ENCODE peak calls at places on chromosomes 4 and X, in nine cellular contexts. One of them, this sample, is unnamed.

GRCh38 chr4:67725132-67725531 is 24.2 kb upstream of the UBA6 start:
- DNase-seq in WERI-Rb-1: no peak
- DNase-seq in progenitor cell of endocrine pancreas: no peak
- DNase-seq in cardiac fibroblast: peak; percentile 48
- DNase-seq in A549: no peak
- DNase-seq in PC-9: no peak
- DNase-seq in epithelial cell of esophagus: peak; percentile 94
- DNase-seq in GM13977: no peak
- DNase-seq in Peyer's patch: no peak
- DNase-seq in this sample: no peak

GRCh38 chr4:109432676-109433075 is 939 bp upstream of the SEC24B start:
- DNase-seq in WERI-Rb-1: no peak
- DNase-seq in progenitor cell of endocrine pancreas: no peak
- DNase-seq in cardiac fibroblast: peak; percentile 84
- DNase-seq in A549: no peak
- DNase-seq in PC-9: peak; percentile 36
- DNase-seq in epithelial cell of esophagus: peak; percentile 84
- DNase-seq in GM13977: no peak
- DNase-seq in Peyer's patch: no peak
- DNase-seq in this sample: no peak

GRCh38 chr4:21474195-21474594 is 474.4 kb downstream of the KCNIP4 start:
- DNase-seq in WERI-Rb-1: no peak
- DNase-seq in progenitor cell of endocrine pancreas: no peak
- DNase-seq in cardiac fibroblast: no peak
- DNase-seq in A549: no peak
- DNase-seq in PC-9: no peak
- DNase-seq in epithelial cell of esophagus: no peak
- DNase-seq in GM13977: no peak
- DNase-seq in Peyer's patch: no peak
- DNase-seq in this sample: no peak

GRCh38 chr4:108749119-108749518 is 13.7 kb downstream of the ETNPPL start:
- DNase-seq in WERI-Rb-1: no peak
- DNase-seq in progenitor cell of endocrine pancreas: no peak
- DNase-seq in cardiac fibroblast: no peak
- DNase-seq in A549: no peak
- DNase-seq in PC-9: no peak
- DNase-seq in epithelial cell of esophagus: no peak
- DNase-seq in GM13977: no peak
- DNase-seq in Peyer's patch: no peak
- DNase-seq in this sample: no peak

GRCh38 chr4:178970433-178971140 is 1528.3 kb upstream of the AGA start:
- DNase-seq in WERI-Rb-1: no peak
- DNase-seq in progenitor cell of endocrine pancreas: no peak
- DNase-seq in cardiac fibroblast: no peak
- DNase-seq in A549: no peak
- DNase-seq in PC-9: no peak
- DNase-seq in epithelial cell of esophagus: no peak
- DNase-seq in GM13977: no peak
- DNase-seq in Peyer's patch: no peak
- DNase-seq in this sample: no peak

GRCh38 chr4:149031399-149031798 is 589.2 kb upstream of the NR3C2 start:
- DNase-seq in WERI-Rb-1: no peak
- DNase-seq in progenitor cell of endocrine pancreas: no peak
- DNase-seq in cardiac fibroblast: peak; percentile 55
- DNase-seq in A549: no peak
- DNase-seq in PC-9: peak; percentile 40
- DNase-seq in epithelial cell of esophagus: peak; percentile 50
- DNase-seq in GM13977: no peak
- DNase-seq in Peyer's patch: no peak
- DNase-seq in this sample: no peak

GRCh38 chrX:77427586-77427985 is 19.6 kb upstream of the FGF16 start:
- DNase-seq in WERI-Rb-1: no peak
- DNase-seq in progenitor cell of endocrine pancreas: no peak
- DNase-seq in cardiac fibroblast: no peak
- DNase-seq in A549: no peak
- DNase-seq in PC-9: no peak
- DNase-seq in epithelial cell of esophagus: no peak
- DNase-seq in GM13977: no peak
- DNase-seq in Peyer's patch: no peak
- DNase-seq in this sample: no peak

GRCh38 chr4:13248621-13249298 is 235.4 kb downstream of the RAB28 start:
- DNase-seq in WERI-Rb-1: peak; percentile 10
- DNase-seq in progenitor cell of endocrine pancreas: no peak
- DNase-seq in cardiac fibroblast: peak; percentile 27
- DNase-seq in A549: no peak
- DNase-seq in PC-9: no peak
- DNase-seq in epithelial cell of esophagus: no peak
- DNase-seq in GM13977: no peak
- DNase-seq in Peyer's patch: no peak
- DNase-seq in this sample: no peak

GRCh38 chr4:67886281-67886680 is 2.5 kb upstream of the TMPRSS11D start:
- DNase-seq in WERI-Rb-1: no peak
- DNase-seq in progenitor cell of endocrine pancreas: no peak
- DNase-seq in cardiac fibroblast: peak; percentile 82
- DNase-seq in A549: no peak
- DNase-seq in PC-9: no peak
- DNase-seq in epithelial cell of esophagus: peak; percentile 74
- DNase-seq in GM13977: no peak
- DNase-seq in Peyer's patch: no peak
- DNase-seq in this sample: no peak

GRCh38 chr4:24570172-24570571 is 14.2 kb downstream of the DHX15 start:
- DNase-seq in WERI-Rb-1: no peak
- DNase-seq in progenitor cell of endocrine pancreas: no peak
- DNase-seq in cardiac fibroblast: no peak
- DNase-seq in A549: no peak
- DNase-seq in PC-9: no peak
- DNase-seq in epithelial cell of esophagus: no peak
- DNase-seq in GM13977: no peak
- DNase-seq in Peyer's patch: no peak
- DNase-seq in this sample: no peak

GRCh38 chr4:104449537-104449936 is 45.2 kb downstream of the CXXC4 start:
- DNase-seq in WERI-Rb-1: no peak
- DNase-seq in progenitor cell of endocrine pancreas: no peak
- DNase-seq in cardiac fibroblast: no peak
- DNase-seq in A549: no peak
- DNase-seq in PC-9: no peak
- DNase-seq in epithelial cell of esophagus: peak; percentile 44
- DNase-seq in GM13977: no peak
- DNase-seq in Peyer's patch: no peak
- DNase-seq in this sample: no peak

GRCh38 chr4:104457308-104457981 is 37.2 kb downstream of the CXXC4 start:
- DNase-seq in WERI-Rb-1: no peak
- DNase-seq in progenitor cell of endocrine pancreas: no peak
- DNase-seq in cardiac fibroblast: no peak
- DNase-seq in A549: no peak
- DNase-seq in PC-9: no peak
- DNase-seq in epithelial cell of esophagus: no peak
- DNase-seq in GM13977: no peak
- DNase-seq in Peyer's patch: no peak
- DNase-seq in this sample: no peak

GRCh38 chr4:104446431-104446925 is 48.2 kb downstream of the CXXC4 start:
- DNase-seq in WERI-Rb-1: no peak
- DNase-seq in progenitor cell of endocrine pancreas: no peak
- DNase-seq in cardiac fibroblast: no peak
- DNase-seq in A549: no peak
- DNase-seq in PC-9: no peak
- DNase-seq in epithelial cell of esophagus: no peak
- DNase-seq in GM13977: no peak
- DNase-seq in Peyer's patch: no peak
- DNase-seq in this sample: no peak

GRCh38 chr4:104447346-104447745 is 47.3 kb downstream of the CXXC4 start:
- DNase-seq in WERI-Rb-1: no peak
- DNase-seq in progenitor cell of endocrine pancreas: no peak
- DNase-seq in cardiac fibroblast: no peak
- DNase-seq in A549: no peak
- DNase-seq in PC-9: no peak
- DNase-seq in epithelial cell of esophagus: no peak
- DNase-seq in GM13977: no peak
- DNase-seq in Peyer's patch: no peak
- DNase-seq in this sample: no peak

DNA sequence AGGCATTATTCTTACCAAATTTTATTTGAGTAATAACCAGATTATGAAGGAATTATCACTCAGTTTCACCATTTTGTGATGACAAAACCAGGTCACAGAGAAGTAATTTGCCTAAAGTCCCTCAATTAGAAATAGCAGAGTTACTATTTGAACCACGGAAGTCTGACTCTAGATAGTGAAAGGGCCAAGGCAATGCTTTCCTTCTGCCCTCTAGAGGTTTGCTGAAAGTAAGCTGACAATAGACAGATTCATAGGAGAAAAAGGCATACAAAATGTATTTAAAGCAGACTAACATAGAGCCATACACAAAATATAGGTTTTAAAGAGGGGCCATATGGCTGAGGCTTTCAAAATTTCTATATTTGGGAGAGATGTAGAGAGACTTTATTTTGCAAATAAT is 43.1 kb downstream of the CXXC4 start:
- DNase-seq in WERI-Rb-1: peak; percentile 18
- DNase-seq in progenitor cell of endocrine pancreas: no peak
- DNase-seq in cardiac fibroblast: no peak
- DNase-seq in A549: no peak
- DNase-seq in PC-9: no peak
- DNase-seq in epithelial cell of esophagus: peak; percentile 26
- DNase-seq in GM13977: peak; percentile 4
- DNase-seq in Peyer's patch: no peak
- DNase-seq in this sample: no peak
- TF ChIP-seq CTCF in WERI-Rb-1: peak; percentile 58
- TF ChIP-seq CTCF in progenitor cell of endocrine pancreas: peak; percentile 50
- TF ChIP-seq CTCF in cardiac fibroblast: no peak
- TF ChIP-seq CTCF in A549: peak; percentile 6
- TF ChIP-seq CTCF in PC-9: no peak
- TF ChIP-seq CTCF in epithelial cell of esophagus: peak; percentile 65
- TF ChIP-seq CTCF in GM13977: peak; percentile 30
- TF ChIP-seq CTCF in Peyer's patch: peak; percentile 74
- TF ChIP-seq CTCF in this sample: no peak

GRCh38 chr4:184147858-184148799 is 69.5 kb downstream of the ENPP6 start:
- DNase-seq in WERI-Rb-1: no peak
- DNase-seq in progenitor cell of endocrine pancreas: no peak
- DNase-seq in cardiac fibroblast: peak; percentile 12
- DNase-seq in A549: no peak
- DNase-seq in PC-9: no peak
- DNase-seq in epithelial cell of esophagus: no peak
- DNase-seq in GM13977: no peak
- DNase-seq in Peyer's patch: no peak
- DNase-seq in this sample: no peak

GRCh38 chr4:184145596-184145995 is 72.1 kb downstream of the ENPP6 start:
- DNase-seq in WERI-Rb-1: no peak
- DNase-seq in progenitor cell of endocrine pancreas: no peak
- DNase-seq in cardiac fibroblast: no peak
- DNase-seq in A549: no peak
- DNase-seq in PC-9: no peak
- DNase-seq in epithelial cell of esophagus: no peak
- DNase-seq in GM13977: no peak
- DNase-seq in Peyer's patch: no peak
- DNase-seq in this sample: no peak

GRCh38 chr4:184146951-184147350 is 70.7 kb downstream of the ENPP6 start:
- DNase-seq in WERI-Rb-1: no peak
- DNase-seq in progenitor cell of endocrine pancreas: no peak
- DNase-seq in cardiac fibroblast: no peak
- DNase-seq in A549: no peak
- DNase-seq in PC-9: no peak
- DNase-seq in epithelial cell of esophagus: no peak
- DNase-seq in GM13977: no peak
- DNase-seq in Peyer's patch: no peak
- DNase-seq in this sample: no peak

GRCh38 chr4:184142121-184143000 is 75.3 kb downstream of the ENPP6 start:
- DNase-seq in WERI-Rb-1: no peak
- DNase-seq in progenitor cell of endocrine pancreas: no peak
- DNase-seq in cardiac fibroblast: no peak
- DNase-seq in A549: no peak
- DNase-seq in PC-9: no peak
- DNase-seq in epithelial cell of esophagus: no peak
- DNase-seq in GM13977: no peak
- DNase-seq in Peyer's patch: no peak
- DNase-seq in this sample: no peak

GRCh38 chr4:184143770-184144564 is 73.7 kb downstream of the ENPP6 start:
- DNase-seq in WERI-Rb-1: no peak
- DNase-seq in progenitor cell of endocrine pancreas: no peak
- DNase-seq in cardiac fibroblast: no peak
- DNase-seq in A549: no peak
- DNase-seq in PC-9: no peak
- DNase-seq in epithelial cell of esophagus: no peak
- DNase-seq in GM13977: no peak
- DNase-seq in Peyer's patch: no peak
- DNase-seq in this sample: no peak
- TF ChIP-seq CTCF in WERI-Rb-1: peak; percentile 65
- TF ChIP-seq CTCF in progenitor cell of endocrine pancreas: peak; percentile 45
- TF ChIP-seq CTCF in cardiac fibroblast: no peak
- TF ChIP-seq CTCF in A549: no peak
- TF ChIP-seq CTCF in PC-9: no peak
- TF ChIP-seq CTCF in epithelial cell of esophagus: no peak
- TF ChIP-seq CTCF in GM13977: no peak
- TF ChIP-seq CTCF in Peyer's patch: no peak
- TF ChIP-seq CTCF in this sample: no peak

GRCh38 chrX:46554942-46555341 is 9.7 kb upstream of the ZNF674 start:
- DNase-seq in WERI-Rb-1: no peak
- DNase-seq in progenitor cell of endocrine pancreas: no peak
- DNase-seq in cardiac fibroblast: peak; percentile 60
- DNase-seq in A549: no peak
- DNase-seq in PC-9: no peak
- DNase-seq in epithelial cell of esophagus: peak; percentile 47
- DNase-seq in GM13977: no peak
- DNase-seq in Peyer's patch: no peak
- DNase-seq in this sample: no peak
- TF ChIP-seq CTCF in WERI-Rb-1: no peak
- TF ChIP-seq CTCF in progenitor cell of endocrine pancreas: no peak
- TF ChIP-seq CTCF in cardiac fibroblast: peak; percentile 30
- TF ChIP-seq CTCF in A549: peak; percentile 58
- TF ChIP-seq CTCF in PC-9: peak; percentile 30
- TF ChIP-seq CTCF in epithelial cell of esophagus: peak; percentile 12
- TF ChIP-seq CTCF in GM13977: peak; percentile 16
- TF ChIP-seq CTCF in Peyer's patch: peak; percentile 40
- TF ChIP-seq CTCF in this sample: no peak

GRCh38 chrX:115896362-115896761 is 274.2 kb upstream of the AGTR2 start:
- DNase-seq in WERI-Rb-1: no peak
- DNase-seq in progenitor cell of endocrine pancreas: no peak
- DNase-seq in cardiac fibroblast: no peak
- DNase-seq in A549: no peak
- DNase-seq in PC-9: no peak
- DNase-seq in epithelial cell of esophagus: no peak
- DNase-seq in GM13977: no peak
- DNase-seq in Peyer's patch: no peak
- DNase-seq in this sample: no peak

GRCh38 chrX:115895678-115896329 is 274.7 kb upstream of the AGTR2 start:
- DNase-seq in WERI-Rb-1: no peak
- DNase-seq in progenitor cell of endocrine pancreas: no peak
- DNase-seq in cardiac fibroblast: no peak
- DNase-seq in A549: no peak
- DNase-seq in PC-9: no peak
- DNase-seq in epithelial cell of esophagus: no peak
- DNase-seq in GM13977: no peak
- DNase-seq in Peyer's patch: peak; percentile 22
- DNase-seq in this sample: no peak

GRCh38 chrX:115894087-115894486 is 276.5 kb upstream of the AGTR2 start:
- DNase-seq in WERI-Rb-1: peak; percentile 78
- DNase-seq in progenitor cell of endocrine pancreas: no peak
- DNase-seq in cardiac fibroblast: peak; percentile 7
- DNase-seq in A549: no peak
- DNase-seq in PC-9: peak; percentile 56
- DNase-seq in epithelial cell of esophagus: peak; percentile 10
- DNase-seq in GM13977: peak; percentile 59
- DNase-seq in Peyer's patch: no peak
- DNase-seq in this sample: no peak

GRCh38 chrX:115892056-115892708 is 278.4 kb upstream of the AGTR2 start:
- DNase-seq in WERI-Rb-1: no peak
- DNase-seq in progenitor cell of endocrine pancreas: no peak
- DNase-seq in cardiac fibroblast: no peak
- DNase-seq in A549: no peak
- DNase-seq in PC-9: peak; percentile 67
- DNase-seq in epithelial cell of esophagus: peak; percentile 70
- DNase-seq in GM13977: no peak
- DNase-seq in Peyer's patch: peak; percentile 79
- DNase-seq in this sample: no peak

GRCh38 chrX:115892787-115893671 is 277.5 kb upstream of the AGTR2 start:
- DNase-seq in WERI-Rb-1: peak; percentile 90
- DNase-seq in progenitor cell of endocrine pancreas: no peak
- DNase-seq in cardiac fibroblast: peak; percentile 28
- DNase-seq in A549: no peak
- DNase-seq in PC-9: peak; percentile 95
- DNase-seq in epithelial cell of esophagus: peak; percentile 22
- DNase-seq in GM13977: peak; percentile 54
- DNase-seq in Peyer's patch: peak; percentile 82
- DNase-seq in this sample: no peak
- TF ChIP-seq CTCF in WERI-Rb-1: peak; percentile 74
- TF ChIP-seq CTCF in progenitor cell of endocrine pancreas: peak; percentile 28
- TF ChIP-seq CTCF in cardiac fibroblast: no peak
- TF ChIP-seq CTCF in A549: no peak
- TF ChIP-seq CTCF in PC-9: peak; percentile 68
- TF ChIP-seq CTCF in epithelial cell of esophagus: peak; percentile 32
- TF ChIP-seq CTCF in GM13977: peak; percentile 64
- TF ChIP-seq CTCF in Peyer's patch: peak; percentile 90
- TF ChIP-seq CTCF in this sample: no peak